ENCODE peak calls at places on chromosomes 4 and X, in ten cellular contexts. H is brain microvascular endothelial cell; O is CD4-positive, CD25-positive, alpha-beta regulatory T cell; A is dorsolateral prefrontal cortex; E is lower lobe of right lung; W is DND-41; F is HCT116; L is psoas muscle; S is heart right ventricle; Q is tibial artery. P is an unnamed sample.

GRCh38 chrX:1582686-1583437 is 8.5 kb upstream of the AKAP17A start:
- DNase-seq in H (peak; percentile 67), O (no peak), A (no peak), E (no peak), W (no peak), F (peak; percentile 55), L (no peak), S (no peak), Q (no peak), P (peak; percentile 31)

GRCh38 chrX:119186763-119187162 is 49.3 kb upstream of the PGRMC1 start:
- DNase-seq in H (no peak), O (no peak), A (no peak), E (no peak), W (no peak), F (no peak), L (no peak), S (no peak), Q (no peak), P (no peak)

GRCh38 chrX:70456256-70456655 is 11.6 kb downstream of the DLG3 start:
- DNase-seq in H (no peak), O (no peak), A (no peak), E (no peak), W (no peak), F (no peak), L (no peak), S (no peak), Q (no peak), P (no peak)

GRCh38 chr4:71251266-71251665 is 87.6 kb upstream of the SLC4A4 start:
- DNase-seq in H (no peak), O (no peak), A (no peak), E (no peak), W (no peak), F (no peak), L (no peak), S (no peak), Q (no peak), P (no peak)

GRCh38 chr4:74483226-74483911 is 38.4 kb downstream of the AREG start:
- DNase-seq in H (no peak), O (no peak), A (no peak), E (no peak), W (no peak), F (no peak), L (no peak), S (no peak), Q (no peak), P (no peak)

GRCh38 chrX:123504630-123505270 is 228.1 kb downstream of the THOC2 start:
- DNase-seq in H (no peak), O (no peak), A (no peak), E (no peak), W (no peak), F (no peak), L (no peak), S (no peak), Q (no peak), P (no peak)

GRCh38 chrX:118682258-118683014 is 45.0 kb upstream of the IL13RA1 start:
- DNase-seq in H (no peak), O (no peak), A (no peak), E (no peak), W (no peak), F (no peak), L (no peak), S (no peak), Q (no peak), P (no peak)

GRCh38 chr4:110518889-110519490 is 43.0 kb downstream of the ENPEP start:
- DNase-seq in H (peak; percentile 17), O (no peak), A (no peak), E (no peak), W (peak; percentile 43), F (no peak), L (no peak), S (no peak), Q (no peak), P (no peak)

GRCh38 chr4:72846280-72847111 is 223.0 kb downstream of the COX18 start:
- DNase-seq in H (peak; percentile 34), O (no peak), A (no peak), E (no peak), W (peak; percentile 13), F (no peak), L (no peak), S (no peak), Q (no peak), P (no peak)

GRCh38 chr4:112704991-112705845 is 68.3 kb downstream of the LARP7 start:
- DNase-seq in H (peak; percentile 77), O (no peak), A (peak; percentile 42), E (peak; percentile 53), W (no peak), F (peak; percentile 8), L (peak; percentile 68), S (peak; percentile 38), Q (peak; percentile 28), P (no peak)

GRCh38 chr4:176238819-176239218 is 30.2 kb downstream of the ASB5 start:
- DNase-seq in H (peak; percentile 44), O (no peak), A (no peak), E (no peak), W (no peak), F (no peak), L (no peak), S (no peak), Q (no peak), P (no peak)

GRCh38 chrX:117010243-117010642 is 547.5 kb upstream of the CT83 start:
- DNase-seq in H (no peak), O (no peak), A (no peak), E (no peak), W (no peak), F (no peak), L (no peak), S (no peak), Q (no peak), P (no peak)

GRCh38 chrX:100413231-100413630 is 3.2 kb upstream of the PCDH19 start:
- DNase-seq in H (peak; percentile 27), O (no peak), A (peak; percentile 48), E (no peak), W (peak; percentile 32), F (no peak), L (no peak), S (peak; percentile 26), Q (peak; percentile 43), P (no peak)

GRCh38 chrX:147894332-147894870 is 17.3 kb upstream of the FMR1 start:
- DNase-seq in H (no peak), O (no peak), A (no peak), E (no peak), W (no peak), F (no peak), L (no peak), S (no peak), Q (no peak), P (no peak)

GRCh38 chr4:95165926-95166524 is 382.7 kb downstream of the UNC5C start:
- DNase-seq in H (peak; percentile 52), O (no peak), A (peak; percentile 58), E (no peak), W (peak; percentile 66), F (peak; percentile 57), L (no peak), S (peak; percentile 49), Q (no peak), P (no peak)

GRCh38 chrX:18725316-18725943 is 18.0 kb downstream of the PPEF1 start:
- DNase-seq in H (no peak), O (no peak), A (no peak), E (no peak), W (no peak), F (no peak), L (no peak), S (no peak), Q (no peak), P (no peak)

GRCh38 chr4:39030726-39031125 is 1.5 kb downstream of the TMEM156 start:
- DNase-seq in H (no peak), O (no peak), A (no peak), E (no peak), W (no peak), F (no peak), L (no peak), S (no peak), Q (no peak), P (no peak)

GRCh38 chr4:31043382-31044062 is 323.4 kb downstream of the PCDH7 start:
- DNase-seq in H (no peak), O (no peak), A (no peak), E (no peak), W (no peak), F (no peak), L (no peak), S (no peak), Q (no peak), P (no peak)

GRCh38 chr4:189843392-189844009 is 97.2 kb upstream of the FRG1 start:
- DNase-seq in H (no peak), O (no peak), A (no peak), E (no peak), W (no peak), F (no peak), L (no peak), S (no peak), Q (no peak), P (no peak)
- H3K27me3 ChIP-seq in H (no peaks in the 10 kb centered on the region), O (no peaks in the 10 kb centered on the region), A (peaks cover 14% of the 10 kb centered on the region), E (no peaks in the 10 kb centered on the region), W (no peaks in the 10 kb centered on the region), F (peaks cover 14% of the 10 kb centered on the region), L (no peaks in the 10 kb centered on the region), S (no peaks in the 10 kb centered on the region), Q (no peaks in the 10 kb centered on the region), P (no peaks in the 10 kb centered on the region)

GRCh38 chr4:23034726-23035125 is 342.0 kb downstream of the GBA3 start:
- DNase-seq in H (no peak), O (no peak), A (no peak), E (no peak), W (no peak), F (no peak), L (no peak), S (no peak), Q (no peak), P (no peak)
- H3K27me3 ChIP-seq in H (no peaks in the 10 kb centered on the region), O (no peaks in the 10 kb centered on the region), A (no peaks in the 10 kb centered on the region), E (no peaks in the 10 kb centered on the region), W (no peaks in the 10 kb centered on the region), F (no peaks in the 10 kb centered on the region), L (no peaks in the 10 kb centered on the region), S (no peaks in the 10 kb centered on the region), Q (no peaks in the 10 kb centered on the region), P (no peaks in the 10 kb centered on the region)

GRCh38 chr4:3296651-3297050 is 3.8 kb downstream of the RGS12 start:
- DNase-seq in H (no peak), O (no peak), A (no peak), E (no peak), W (no peak), F (no peak), L (no peak), S (no peak), Q (peak; percentile 5), P (no peak)
- H3K27me3 ChIP-seq in H (no peaks in the 10 kb centered on the region), O (no peaks in the 10 kb centered on the region), A (no peaks in the 10 kb centered on the region), E (no peaks in the 10 kb centered on the region), W (peaks cover 57% of the 10 kb centered on the region), F (no peaks in the 10 kb centered on the region), L (no peaks in the 10 kb centered on the region), S (peaks cover under 1% of the 10 kb centered on the region), Q (no peaks in the 10 kb centered on the region), P (no peaks in the 10 kb centered on the region)

DNA sequence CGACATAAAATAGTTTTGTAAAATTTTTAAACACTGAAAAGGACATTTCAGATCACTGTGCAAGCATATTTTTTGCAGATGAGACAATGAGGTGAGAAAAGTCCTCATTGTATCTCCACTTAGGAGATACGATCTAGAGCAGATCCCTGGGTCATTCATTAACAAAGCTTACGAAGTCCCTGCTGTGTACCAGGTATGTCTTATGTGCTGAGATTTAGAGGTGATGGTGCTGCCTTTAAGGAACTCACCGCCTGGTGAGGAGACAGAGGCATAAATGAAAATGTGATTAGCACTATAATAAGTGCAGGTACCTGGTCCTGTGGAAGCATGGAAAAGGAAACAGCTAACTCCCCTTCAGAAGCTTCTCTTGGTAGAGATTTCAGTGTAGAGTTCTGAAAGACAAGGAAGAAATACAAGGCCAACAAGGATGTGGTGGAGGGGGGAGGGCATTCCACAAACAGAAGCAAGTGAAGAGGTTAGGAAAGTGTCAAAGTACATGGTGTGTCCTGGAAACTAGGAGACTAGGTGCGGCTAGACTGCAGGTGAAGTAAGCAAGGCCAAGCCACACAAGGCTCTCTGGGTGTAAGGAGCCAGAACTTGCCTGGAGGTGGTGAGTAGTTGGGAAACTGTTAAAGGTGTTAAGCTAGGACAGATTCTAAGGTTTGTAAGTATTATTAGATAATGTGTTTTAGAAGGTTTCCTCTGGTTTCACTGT is 1.5 kb upstream of the NDNF start:
- DNase-seq in H (no peak), O (no peak), A (no peak), E (peak; percentile 49), W (no peak), F (no peak), L (no peak), S (no peak), Q (no peak), P (no peak)
- H3K27me3 ChIP-seq in H (peaks cover 49% of the 10 kb centered on the region), O (peaks cover 49% of the 10 kb centered on the region), A (peaks cover 32% of the 10 kb centered on the region), E (peaks cover 17% of the 10 kb centered on the region), W (no peaks in the 10 kb centered on the region), F (peaks cover 5% of the 10 kb centered on the region), L (no peaks in the 10 kb centered on the region), S (peaks cover 75% of the 10 kb centered on the region), Q (peaks cover 2% of the 10 kb centered on the region), P (peaks cover 20% of the 10 kb centered on the region)